ENCODE peak calls at places on chromosomes 16 and 17, in nine cellular contexts. A, U, Q, B, M, O, L, W and K are unnamed samples.

GRCh38 chr16:5916711-5917191 is 819.2 kb upstream of the EEF2KMT start:
- DNase-seq in A (no peak), U (peak; percentile 37), Q (no peak), B (no peak), M (no peak), O (peak; percentile 23), L (no peak), W (no peak), K (no peak)

GRCh38 chr17:9401434-9401833 is 174.2 kb downstream of the STX8 start:
- DNase-seq in A (no peak), U (peak; percentile 41), Q (no peak), B (no peak), M (no peak), O (peak; percentile 10), L (no peak), W (no peak), K (no peak)

GRCh38 chr16:48013476-48013875 is 142.3 kb downstream of the ABCC12 start:
- DNase-seq in A (no peak), U (peak; percentile 21), Q (no peak), B (peak; percentile 78), M (no peak), O (no peak), L (no peak), W (no peak), K (no peak)

GRCh38 chr17:4375039-4375748 is 8.7 kb upstream of the UBE2G1 start:
- DNase-seq in A (peak; percentile 65), U (no peak), Q (no peak), B (no peak), M (no peak), O (no peak), L (no peak), W (no peak), K (no peak)

GRCh38 chr16:57999971-58000705 is at the start of gene ZNF319:
- DNase-seq in A (no peak), U (peak; percentile 60), Q (peak; percentile 34), B (no peak), M (no peak), O (no peak), L (no peak), W (no peak), K (peak; percentile 64)

GRCh38 chr17:57940653-57941329 is 14.4 kb downstream of the CUEDC1 start:
- DNase-seq in A (no peak), U (no peak), Q (no peak), B (peak; percentile 23), M (no peak), O (no peak), L (no peak), W (peak; percentile 71), K (peak; percentile 95)

GRCh38 chr16:1610841-1611653 is 825 bp downstream of the IFT140 start:
- DNase-seq in A (peak; percentile 22), U (no peak), Q (no peak), B (no peak), M (no peak), O (no peak), L (no peak), W (no peak), K (peak; percentile 95)

GRCh38 chr17:16419074-16419928 is 3.9 kb downstream of the TRPV2 start:
- DNase-seq in A (peak; percentile 57), U (peak; percentile 40), Q (no peak), B (no peak), M (peak; percentile 23), O (peak; percentile 84), L (no peak), W (no peak), K (peak; percentile 21)

GRCh38 chr16:80806957-80807356 is 2.6 kb upstream of the CDYL2 start:
- DNase-seq in A (peak; percentile 52), U (no peak), Q (no peak), B (no peak), M (peak; percentile 40), O (no peak), L (peak; percentile 10), W (no peak), K (peak; percentile 37)

GRCh38 chr16:9003322-9003721 is 39.6 kb upstream of the USP7 start:
- DNase-seq in A (no peak), U (no peak), Q (no peak), B (no peak), M (no peak), O (peak; percentile 52), L (no peak), W (no peak), K (peak; percentile 50)

GRCh38 chr16:72935896-72936295 is 112.0 kb downstream of the ZFHX3 start:
- DNase-seq in A (no peak), U (no peak), Q (no peak), B (no peak), M (no peak), O (no peak), L (no peak), W (no peak), K (no peak)

GRCh38 chr17:49513616-49514373 is 18.7 kb downstream of the NGFR start:
- DNase-seq in A (no peak), U (no peak), Q (no peak), B (no peak), M (no peak), O (no peak), L (no peak), W (no peak), K (no peak)

GRCh38 chr17:44556114-44556853 is 1.0 kb upstream of the FZD2 start:
- DNase-seq in A (no peak), U (peak; percentile 70), Q (peak; percentile 49), B (no peak), M (peak; percentile 69), O (peak; percentile 68), L (no peak), W (no peak), K (peak; percentile 43)

GRCh38 chr16:6857575-6857974 is 475.1 kb upstream of the RBFOX1 start:
- DNase-seq in A (no peak), U (no peak), Q (no peak), B (no peak), M (no peak), O (no peak), L (no peak), W (no peak), K (no peak)

GRCh38 chr16:73878616-73879015 is 418.0 kb upstream of the PSMD7 start:
- DNase-seq in A (no peak), U (peak; percentile 25), Q (peak; percentile 63), B (peak; percentile 69), M (peak; percentile 71), O (peak; percentile 72), L (no peak), W (peak; percentile 35), K (peak; percentile 80)

GRCh38 chr17:60170835-60171752 is 21.3 kb downstream of the CA4 start:
- DNase-seq in A (no peak), U (no peak), Q (peak; percentile 59), B (no peak), M (no peak), O (no peak), L (no peak), W (peak; percentile 72), K (peak; percentile 75)

GRCh38 chr17:43019418-43019817 is 2.8 kb downstream of the VAT1 start:
- DNase-seq in A (no peak), U (no peak), Q (no peak), B (no peak), M (no peak), O (no peak), L (no peak), W (no peak), K (no peak)

GRCh38 chr16:3520398-3520797 is 19.6 kb downstream of the CLUAP1 start:
- DNase-seq in A (no peak), U (no peak), Q (no peak), B (no peak), M (no peak), O (peak; percentile 68), L (no peak), W (no peak), K (no peak)

GRCh38 chr17:46773676-46774075 is 44.8 kb downstream of the WNT3 start:
- DNase-seq in A (no peak), U (no peak), Q (no peak), B (no peak), M (no peak), O (no peak), L (no peak), W (no peak), K (no peak)